ENCODE peak calls at places on chromosome 3, in four cellular contexts. One of them, this sample, is unnamed.

GRCh38 chr3:138468886-138469285 is 34.5 kb downstream of the ESYT3 start:
- DNase-seq in HCT116: no peak
- DNase-seq in GM12878: no peak
- DNase-seq in endothelial cell of umbilical vein: no peak
- DNase-seq in this sample: no peak

GRCh38 chr3:480070-480469 is 283.5 kb downstream of the CHL1 start:
- DNase-seq in HCT116: no peak
- DNase-seq in GM12878: no peak
- DNase-seq in endothelial cell of umbilical vein: no peak
- DNase-seq in this sample: no peak

GRCh38 chr3:99565316-99565715 is 73.1 kb upstream of the COL8A1 start:
- DNase-seq in HCT116: no peak
- DNase-seq in GM12878: no peak
- DNase-seq in endothelial cell of umbilical vein: no peak
- DNase-seq in this sample: no peak

GRCh38 chr3:54215521-54215920 is 93.2 kb downstream of the CACNA2D3 start:
- DNase-seq in HCT116: no peak
- DNase-seq in GM12878: no peak
- DNase-seq in endothelial cell of umbilical vein: no peak
- DNase-seq in this sample: no peak

GRCh38 chr3:59289836-59290235 is 240.0 kb upstream of the CFAP20DC start:
- DNase-seq in HCT116: no peak
- DNase-seq in GM12878: no peak
- DNase-seq in endothelial cell of umbilical vein: no peak
- DNase-seq in this sample: no peak

GRCh38 chr3:66402596-66403267 is 98.1 kb downstream of the LRIG1 start:
- DNase-seq in HCT116: no peak
- DNase-seq in GM12878: no peak
- DNase-seq in endothelial cell of umbilical vein: no peak
- DNase-seq in this sample: no peak

GRCh38 chr3:171654809-171655208 is 155.5 kb downstream of the PLD1 start:
- DNase-seq in HCT116: no peak
- DNase-seq in GM12878: no peak
- DNase-seq in endothelial cell of umbilical vein: peak
- DNase-seq in this sample: no peak

GRCh38 chr3:1513662-1514061 is 420.8 kb downstream of the CNTN6 start:
- DNase-seq in HCT116: no peak
- DNase-seq in GM12878: no peak
- DNase-seq in endothelial cell of umbilical vein: no peak
- DNase-seq in this sample: no peak

GRCh38 chr3:94716326-94717018 is 653.6 kb downstream of the NSUN3 start:
- DNase-seq in HCT116: no peak
- DNase-seq in GM12878: no peak
- DNase-seq in endothelial cell of umbilical vein: no peak
- DNase-seq in this sample: peak

GRCh38 chr3:124144035-124144814 is 152.3 kb upstream of the ROPN1 start:
- DNase-seq in HCT116: no peak
- DNase-seq in GM12878: no peak
- DNase-seq in endothelial cell of umbilical vein: no peak
- DNase-seq in this sample: no peak

GRCh38 chr3:66495633-66496032 is 5.2 kb downstream of the LRIG1 start:
- DNase-seq in HCT116: no peak
- DNase-seq in GM12878: no peak
- DNase-seq in endothelial cell of umbilical vein: no peak
- DNase-seq in this sample: no peak

GRCh38 chr3:45666729-45667440 is 22.3 kb upstream of the SACM1L start:
- DNase-seq in HCT116: no peak
- DNase-seq in GM12878: no peak
- DNase-seq in endothelial cell of umbilical vein: peak
- DNase-seq in this sample: no peak

GRCh38 chr3:172357850-172358754 is 90.2 kb downstream of the GHSR start:
- DNase-seq in HCT116: no peak
- DNase-seq in GM12878: no peak
- DNase-seq in endothelial cell of umbilical vein: no peak
- DNase-seq in this sample: no peak

GRCh38 chr3:30475038-30475808 is 131.2 kb upstream of the TGFBR2 start:
- DNase-seq in HCT116: no peak
- DNase-seq in GM12878: peak
- DNase-seq in endothelial cell of umbilical vein: no peak
- DNase-seq in this sample: no peak

GRCh38 chr3:171028779-171029232 is 2.3 kb upstream of the SLC2A2 start:
- DNase-seq in HCT116: no peak
- DNase-seq in GM12878: no peak
- DNase-seq in endothelial cell of umbilical vein: no peak
- DNase-seq in this sample: no peak

GRCh38 chr3:146342971-146343370 is 92.1 kb upstream of the PLSCR4 start:
- DNase-seq in HCT116: no peak
- DNase-seq in GM12878: no peak
- DNase-seq in endothelial cell of umbilical vein: no peak
- DNase-seq in this sample: no peak

GRCh38 chr3:172315401-172316091 is 132.7 kb downstream of the GHSR start:
- DNase-seq in HCT116: peak
- DNase-seq in GM12878: no peak
- DNase-seq in endothelial cell of umbilical vein: peak
- DNase-seq in this sample: peak

GRCh38 chr3:123633530-123633929 is 48.7 kb upstream of the HACD2 start:
- DNase-seq in HCT116: no peak
- DNase-seq in GM12878: no peak
- DNase-seq in endothelial cell of umbilical vein: no peak
- DNase-seq in this sample: no peak

GRCh38 chr3:170154084-170154483 is 27.4 kb downstream of the PHC3 start:
- DNase-seq in HCT116: no peak
- DNase-seq in GM12878: no peak
- DNase-seq in endothelial cell of umbilical vein: no peak
- DNase-seq in this sample: no peak

GRCh38 chr3:101849714-101850326 is 506 bp downstream of the NFKBIZ start:
- DNase-seq in HCT116: no peak
- DNase-seq in GM12878: no peak
- DNase-seq in endothelial cell of umbilical vein: peak
- DNase-seq in this sample: peak

GRCh38 chr3:5123937-5124336 is 1.8 kb downstream of the ARL8B start:
- DNase-seq in HCT116: no peak
- DNase-seq in GM12878: no peak
- DNase-seq in endothelial cell of umbilical vein: no peak
- DNase-seq in this sample: no peak

GRCh38 chr3:133691410-133692107 is 29.8 kb upstream of the TOPBP1 start:
- DNase-seq in HCT116: no peak
- DNase-seq in GM12878: no peak
- DNase-seq in endothelial cell of umbilical vein: no peak
- DNase-seq in this sample: no peak

DNA sequence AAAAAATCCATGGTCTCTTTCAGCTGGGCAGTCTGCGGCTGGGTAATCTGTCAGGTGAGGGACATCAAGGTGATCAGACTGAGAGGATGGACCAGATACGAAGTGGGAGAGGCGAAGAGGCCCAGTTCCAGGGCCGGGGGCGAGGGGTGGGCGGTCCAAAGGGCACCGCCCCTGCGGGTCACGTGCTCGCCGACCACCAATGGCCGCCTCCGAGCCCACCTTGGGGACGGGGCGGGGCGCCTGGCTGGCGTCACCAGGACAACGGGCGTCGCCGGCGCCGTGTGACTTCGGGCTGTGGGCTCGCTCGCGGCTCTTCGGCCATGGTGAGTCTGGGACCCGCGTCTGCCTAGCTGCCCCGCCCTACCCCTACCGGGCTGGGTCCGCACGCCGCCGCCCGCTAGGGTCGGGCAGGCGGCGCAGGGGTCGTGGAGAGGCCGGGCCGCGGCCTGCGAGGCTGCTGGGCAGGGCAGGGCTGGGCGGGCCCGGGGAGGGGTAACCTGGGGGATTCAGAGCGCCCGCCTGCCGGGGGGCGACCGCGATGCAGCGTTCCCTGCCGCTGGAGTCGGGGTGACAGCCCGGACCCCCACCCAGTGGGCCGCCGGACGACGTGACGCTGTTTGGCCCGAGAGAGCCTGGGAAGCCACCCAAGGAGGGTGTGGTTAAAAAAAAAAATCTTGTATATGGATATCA is at the start of gene FBXL2:
- DNase-seq in HCT116: peak
- DNase-seq in GM12878: no peak
- DNase-seq in endothelial cell of umbilical vein: peak
- DNase-seq in this sample: peak
- TF ChIP-seq MAX in HCT116: peak
- TF ChIP-seq MAX in GM12878: no peak
- TF ChIP-seq MAX in endothelial cell of umbilical vein: peak
- TF ChIP-seq MAX in this sample: peak

GRCh38 chr3:131755380-131755779 is 252.6 kb upstream of the MRPL3 start:
- DNase-seq in HCT116: no peak
- DNase-seq in GM12878: no peak
- DNase-seq in endothelial cell of umbilical vein: no peak
- DNase-seq in this sample: no peak

GRCh38 chr3:131750256-131750655 is 247.5 kb upstream of the MRPL3 start:
- DNase-seq in HCT116: no peak
- DNase-seq in GM12878: no peak
- DNase-seq in endothelial cell of umbilical vein: no peak
- DNase-seq in this sample: no peak

GRCh38 chr3:131749826-131750225 is 247.1 kb upstream of the MRPL3 start:
- DNase-seq in HCT116: no peak
- DNase-seq in GM12878: no peak
- DNase-seq in endothelial cell of umbilical vein: no peak
- DNase-seq in this sample: no peak
- H3K4me3 ChIP-seq in HCT116: no peak
- H3K4me3 ChIP-seq in GM12878: no peak
- H3K4me3 ChIP-seq in endothelial cell of umbilical vein: no peak
- H3K4me3 ChIP-seq in this sample: no peak

GRCh38 chr3:65196663-65197062 is 508.9 kb upstream of the ADAMTS9 start:
- DNase-seq in HCT116: no peak
- DNase-seq in GM12878: no peak
- DNase-seq in endothelial cell of umbilical vein: no peak
- DNase-seq in this sample: no peak
- TF ChIP-seq MAX in HCT116: no peak
- TF ChIP-seq MAX in GM12878: no peak
- TF ChIP-seq MAX in endothelial cell of umbilical vein: no peak
- TF ChIP-seq MAX in this sample: no peak

DNA sequence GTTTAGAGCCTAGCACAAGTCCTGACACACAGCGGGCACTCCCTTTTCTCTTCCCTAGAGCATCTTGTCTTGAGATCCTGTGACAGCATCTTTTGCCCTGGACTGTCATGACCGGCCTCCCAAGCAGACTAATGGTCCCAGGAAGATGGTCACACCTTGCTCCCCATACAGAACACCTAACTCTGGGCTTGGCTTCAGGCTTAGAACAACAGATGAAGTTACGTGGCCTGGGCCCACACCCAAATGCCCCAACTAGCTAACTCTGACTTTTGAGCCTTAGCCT is 781 bp upstream of the IP6K1 start:
- DNase-seq in HCT116: no peak
- DNase-seq in GM12878: no peak
- DNase-seq in endothelial cell of umbilical vein: peak
- DNase-seq in this sample: no peak
- H3K4me3 ChIP-seq in HCT116: peak
- H3K4me3 ChIP-seq in GM12878: peak
- H3K4me3 ChIP-seq in endothelial cell of umbilical vein: no peak
- H3K4me3 ChIP-seq in this sample: peak

GRCh38 chr3:128226794-128227399 is 73.6 kb downstream of the EEFSEC start:
- DNase-seq in HCT116: peak
- DNase-seq in GM12878: no peak
- DNase-seq in endothelial cell of umbilical vein: peak
- DNase-seq in this sample: peak
- TF ChIP-seq MAX in HCT116: no peak
- TF ChIP-seq MAX in GM12878: no peak
- TF ChIP-seq MAX in endothelial cell of umbilical vein: no peak
- TF ChIP-seq MAX in this sample: no peak

GRCh38 chr3:64190517-64191515 is 34.5 kb downstream of the PRICKLE2 start:
- DNase-seq in HCT116: no peak
- DNase-seq in GM12878: no peak
- DNase-seq in endothelial cell of umbilical vein: no peak
- DNase-seq in this sample: peak
- H3K4me3 ChIP-seq in HCT116: no peak
- H3K4me3 ChIP-seq in GM12878: no peak
- H3K4me3 ChIP-seq in endothelial cell of umbilical vein: no peak
- H3K4me3 ChIP-seq in this sample: no peak

This sample was measured in A549.